ENCODE peak calls at places on chromosomes 4 and X, in five cellular contexts. D is stimulated activated CD4-positive, alpha-beta T cell treated with anti-CD3 and anti-CD28 coated beads, Interleukin-12 subunit alpha, Interleukin-12 subunit beta, amount 100 ng/mL, for 4 hours; Y is A549; G is NCI-H1417; B is GM23248. W is an unnamed sample.

GRCh38 chr4:141711211-141711610 is 74.8 kb downstream of the IL15 start:
- DNase-seq in D (no peak), Y (no peak), G (peak), B (peak), W (peak)

GRCh38 chr4:102449751-102450352 is 51.3 kb upstream of the NFKB1 start:
- DNase-seq in D (peak), Y (peak), G (peak), B (peak), W (peak)

GRCh38 chr4:41319553-41319952 is 62.8 kb downstream of the UCHL1 start:
- DNase-seq in D (no peak), Y (peak), G (peak), B (no peak), W (no peak)

GRCh38 chrX:112687189-112687691 is 7.5 kb upstream of the LHFPL1 start:
- DNase-seq in D (no peak), Y (no peak), G (no peak), B (peak), W (peak)

GRCh38 chrX:150958177-150958576 is 25.0 kb upstream of the HMGB3 start:
- DNase-seq in D (no peak), Y (no peak), G (no peak), B (no peak), W (no peak)

GRCh38 chr4:32022071-32022470 is 1301.9 kb downstream of the PCDH7 start:
- DNase-seq in D (no peak), Y (peak), G (no peak), B (no peak), W (no peak)

GRCh38 chrX:41412261-41413167 is 34.6 kb upstream of the NYX start:
- DNase-seq in D (no peak), Y (no peak), G (peak), B (no peak), W (no peak)

GRCh38 chrX:138287200-138287865 is 424.2 kb downstream of the FGF13 start:
- DNase-seq in D (no peak), Y (no peak), G (peak), B (no peak), W (no peak)

GRCh38 chrX:38561951-38562719 is 793 bp downstream of the TSPAN7 start:
- DNase-seq in D (peak), Y (no peak), G (peak), B (peak), W (peak)

GRCh38 chrX:115393271-115393670 is 103.8 kb downstream of the LUZP4 start:
- DNase-seq in D (no peak), Y (no peak), G (no peak), B (peak), W (peak)

GRCh38 chr4:2059034-2059725 is at the start of gene NAT8L:
- DNase-seq in D (peak), Y (peak), G (peak), B (peak), W (no peak)

GRCh38 chr4:150242820-150243458 is 164.7 kb downstream of the DCLK2 start:
- DNase-seq in D (no peak), Y (peak), G (peak), B (peak), W (peak)

GRCh38 chrX:40727599-40728252 is 7.6 kb downstream of the MED14 start:
- DNase-seq in D (no peak), Y (no peak), G (no peak), B (no peak), W (no peak)

GRCh38 chr4:147528054-147528453 is 47.2 kb downstream of the EDNRA start:
- DNase-seq in D (no peak), Y (no peak), G (peak), B (no peak), W (no peak)

GRCh38 chr4:29081230-29081955 is 1638.8 kb upstream of the PCDH7 start:
- DNase-seq in D (no peak), Y (no peak), G (peak), B (no peak), W (no peak)

GRCh38 chr4:84085986-84086385 is 413.1 kb downstream of the NKX6-1 start:
- DNase-seq in D (no peak), Y (no peak), G (no peak), B (no peak), W (no peak)

GRCh38 chr4:74805601-74806000 is 11.3 kb upstream of the BTC start:
- DNase-seq in D (no peak), Y (peak), G (no peak), B (peak), W (no peak)

GRCh38 chr4:124167602-124168001 is 544.9 kb downstream of the ANKRD50 start:
- DNase-seq in D (no peak), Y (no peak), G (no peak), B (peak), W (peak)

GRCh38 chr4:56743550-56743949 is 62.5 kb upstream of the HOPX start:
- DNase-seq in D (no peak), Y (no peak), G (peak), B (no peak), W (no peak)

GRCh38 chr4:151530783-151531182 is 121.8 kb downstream of the FHIP1A start:
- DNase-seq in D (no peak), Y (no peak), G (peak), B (peak), W (no peak)

GRCh38 chrX:38941675-38942074 is 140.4 kb downstream of the MID1IP1 start:
- DNase-seq in D (no peak), Y (no peak), G (no peak), B (peak), W (no peak)

GRCh38 chrX:63754860-63755579 is 30.0 kb downstream of the ARHGEF9 start:
- DNase-seq in D (peak), Y (peak), G (peak), B (peak), W (peak)

GRCh38 chr4:95544433-95545103 is 4.2 kb downstream of the UNC5C start:
- DNase-seq in D (no peak), Y (no peak), G (peak), B (no peak), W (no peak)

GRCh38 chrX:132622130-132622529 is 133.3 kb upstream of the MBNL3 start:
- DNase-seq in D (peak), Y (no peak), G (no peak), B (peak), W (peak)

GRCh38 chr4:8205241-8205707 is 6.2 kb downstream of the SH3TC1 start:
- DNase-seq in D (no peak), Y (no peak), G (peak), B (no peak), W (no peak)

GRCh38 chr4:17511041-17511949 is 595 bp downstream of the QDPR start:
- DNase-seq in D (peak), Y (peak), G (peak), B (peak), W (peak)

GRCh38 chr4:25506032-25506571 is 129.0 kb downstream of the ANAPC4 start:
- DNase-seq in D (no peak), Y (no peak), G (no peak), B (no peak), W (no peak)

GRCh38 chr4:137531951-137532868 is at the start of gene PCDH18:
- DNase-seq in D (no peak), Y (no peak), G (peak), B (peak), W (peak)

GRCh38 chrX:39910651-39911050 is 187.1 kb downstream of the BCOR start:
- DNase-seq in D (no peak), Y (no peak), G (no peak), B (no peak), W (no peak)

GRCh38 chrX:23885803-23886202 is 21.9 kb downstream of the APOO start:
- DNase-seq in D (no peak), Y (no peak), G (peak), B (no peak), W (no peak)

GRCh38 chr4:147833254-147833653 is 101.4 kb downstream of the ARHGAP10 start:
- DNase-seq in D (no peak), Y (no peak), G (no peak), B (peak), W (no peak)

GRCh38 chr4:168615294-168615693 is 118.4 kb downstream of the PALLD start:
- DNase-seq in D (no peak), Y (no peak), G (no peak), B (peak), W (peak)

GRCh38 chr4:157076578-157076947 is 613 bp downstream of the GLRB start:
- DNase-seq in D (no peak), Y (peak), G (peak), B (no peak), W (no peak)

GRCh38 chr4:56762484-56763250 is 58.8 kb downstream of the SPINK2 start:
- DNase-seq in D (no peak), Y (no peak), G (no peak), B (no peak), W (no peak)

GRCh38 chr4:88742561-88742960 is 44.9 kb upstream of the NAP1L5 start:
- DNase-seq in D (no peak), Y (no peak), G (no peak), B (no peak), W (no peak)

GRCh38 chr4:93825551-93826216 is 2.9 kb upstream of the ATOH1 start:
- DNase-seq in D (no peak), Y (no peak), G (no peak), B (no peak), W (no peak)

GRCh38 chr4:186957952-186958555 is 234.4 kb upstream of the FAT1 start:
- DNase-seq in D (no peak), Y (no peak), G (no peak), B (no peak), W (no peak)

GRCh38 chrX:132651411-132652086 is 162.7 kb upstream of the MBNL3 start:
- DNase-seq in D (no peak), Y (no peak), G (no peak), B (peak), W (peak)

W was measured in AG20443.